ENCODE peak calls at places on chromosome 3, in five cellular contexts. One of them, this sample, is unnamed.

GRCh38 chr3:36776436-36776835 is 12.1 kb upstream of the DCLK3 start:
- DNase-seq in GM12878: no peak
- DNase-seq in IMR-90: no peak
- DNase-seq in astrocyte of the spinal cord: no peak
- DNase-seq in left lung: no peak
- DNase-seq in this sample: no peak

GRCh38 chr3:133547432-133548041 is 25.9 kb upstream of the CDV3 start:
- DNase-seq in GM12878: no peak
- DNase-seq in IMR-90: peak
- DNase-seq in astrocyte of the spinal cord: peak
- DNase-seq in left lung: peak
- DNase-seq in this sample: no peak

GRCh38 chr3:25664066-25664809 is 469 bp downstream of the TOP2B start:
- DNase-seq in GM12878: no peak
- DNase-seq in IMR-90: peak
- DNase-seq in astrocyte of the spinal cord: peak
- DNase-seq in left lung: peak
- DNase-seq in this sample: peak

GRCh38 chr3:196757876-196758739 is 18.5 kb downstream of the PAK2 start:
- DNase-seq in GM12878: no peak
- DNase-seq in IMR-90: peak
- DNase-seq in astrocyte of the spinal cord: peak
- DNase-seq in left lung: no peak
- DNase-seq in this sample: no peak

GRCh38 chr3:194304186-194304917 is 46.8 kb downstream of the CPN2 start:
- DNase-seq in GM12878: no peak
- DNase-seq in IMR-90: no peak
- DNase-seq in astrocyte of the spinal cord: no peak
- DNase-seq in left lung: no peak
- DNase-seq in this sample: no peak

GRCh38 chr3:171348121-171348520 is 112.1 kb downstream of the TNIK start:
- DNase-seq in GM12878: no peak
- DNase-seq in IMR-90: no peak
- DNase-seq in astrocyte of the spinal cord: peak
- DNase-seq in left lung: no peak
- DNase-seq in this sample: no peak

GRCh38 chr3:87175662-87176230 is 51.4 kb upstream of the CHMP2B start:
- DNase-seq in GM12878: no peak
- DNase-seq in IMR-90: no peak
- DNase-seq in astrocyte of the spinal cord: no peak
- DNase-seq in left lung: no peak
- DNase-seq in this sample: no peak

GRCh38 chr3:122011396-122011795 is 10.7 kb downstream of the ILDR1 start:
- DNase-seq in GM12878: no peak
- DNase-seq in IMR-90: no peak
- DNase-seq in astrocyte of the spinal cord: no peak
- DNase-seq in left lung: no peak
- DNase-seq in this sample: no peak

GRCh38 chr3:19885468-19885867 is 48.5 kb downstream of the EFHB start:
- DNase-seq in GM12878: no peak
- DNase-seq in IMR-90: peak
- DNase-seq in astrocyte of the spinal cord: peak
- DNase-seq in left lung: no peak
- DNase-seq in this sample: no peak

GRCh38 chr3:8777201-8777977 is 8.0 kb upstream of the OXTR start:
- DNase-seq in GM12878: no peak
- DNase-seq in IMR-90: peak
- DNase-seq in astrocyte of the spinal cord: no peak
- DNase-seq in left lung: no peak
- DNase-seq in this sample: no peak

GRCh38 chr3:158791259-158791920 is 10.5 kb upstream of the MFSD1 start:
- DNase-seq in GM12878: no peak
- DNase-seq in IMR-90: peak
- DNase-seq in astrocyte of the spinal cord: peak
- DNase-seq in left lung: no peak
- DNase-seq in this sample: no peak

GRCh38 chr3:127674099-127674792 is 1.5 kb downstream of the ABTB1 start:
- DNase-seq in GM12878: no peak
- DNase-seq in IMR-90: no peak
- DNase-seq in astrocyte of the spinal cord: no peak
- DNase-seq in left lung: peak
- DNase-seq in this sample: peak

GRCh38 chr3:47515864-47516319 is 2.4 kb upstream of the ELP6 start:
- DNase-seq in GM12878: no peak
- DNase-seq in IMR-90: no peak
- DNase-seq in astrocyte of the spinal cord: no peak
- DNase-seq in left lung: no peak
- DNase-seq in this sample: no peak

GRCh38 chr3:14369675-14370669 is 32.4 kb upstream of the SLC6A6 start:
- DNase-seq in GM12878: no peak
- DNase-seq in IMR-90: no peak
- DNase-seq in astrocyte of the spinal cord: no peak
- DNase-seq in left lung: peak
- DNase-seq in this sample: no peak
- TF ChIP-seq CTCF in GM12878: no peak
- TF ChIP-seq CTCF in IMR-90: no peak
- TF ChIP-seq CTCF in astrocyte of the spinal cord: no peak
- TF ChIP-seq CTCF in left lung: no peak
- TF ChIP-seq CTCF in this sample: no peak

GRCh38 chr3:13071695-13072094 is 1.5 kb downstream of the IQSEC1 start:
- DNase-seq in GM12878: no peak
- DNase-seq in IMR-90: no peak
- DNase-seq in astrocyte of the spinal cord: no peak
- DNase-seq in left lung: no peak
- DNase-seq in this sample: no peak
- H3K4me3 ChIP-seq in GM12878: peak
- H3K4me3 ChIP-seq in IMR-90: no peak
- H3K4me3 ChIP-seq in astrocyte of the spinal cord: no peak
- H3K4me3 ChIP-seq in left lung: no peak
- H3K4me3 ChIP-seq in this sample: no peak

GRCh38 chr3:12495749-12496452 is 11.6 kb downstream of the TSEN2 start:
- DNase-seq in GM12878: no peak
- DNase-seq in IMR-90: no peak
- DNase-seq in astrocyte of the spinal cord: no peak
- DNase-seq in left lung: no peak
- DNase-seq in this sample: no peak
- TF ChIP-seq CTCF in GM12878: no peak
- TF ChIP-seq CTCF in IMR-90: no peak
- TF ChIP-seq CTCF in astrocyte of the spinal cord: peak
- TF ChIP-seq CTCF in left lung: no peak
- TF ChIP-seq CTCF in this sample: no peak

GRCh38 chr3:63845215-63845614 is 18.4 kb downstream of the THOC7 start:
- DNase-seq in GM12878: no peak
- DNase-seq in IMR-90: no peak
- DNase-seq in astrocyte of the spinal cord: no peak
- DNase-seq in left lung: no peak
- DNase-seq in this sample: no peak

GRCh38 chr3:63849175-63849574 is 14.4 kb downstream of the THOC7 start:
- DNase-seq in GM12878: no peak
- DNase-seq in IMR-90: no peak
- DNase-seq in astrocyte of the spinal cord: no peak
- DNase-seq in left lung: no peak
- DNase-seq in this sample: no peak

GRCh38 chr3:63851287-63851686 is 12.3 kb downstream of the THOC7 start:
- DNase-seq in GM12878: no peak
- DNase-seq in IMR-90: no peak
- DNase-seq in astrocyte of the spinal cord: no peak
- DNase-seq in left lung: no peak
- DNase-seq in this sample: no peak

GRCh38 chr3:63853106-63853505 is 10.5 kb downstream of the THOC7 start:
- DNase-seq in GM12878: no peak
- DNase-seq in IMR-90: no peak
- DNase-seq in astrocyte of the spinal cord: no peak
- DNase-seq in left lung: no peak
- DNase-seq in this sample: no peak

DNA sequence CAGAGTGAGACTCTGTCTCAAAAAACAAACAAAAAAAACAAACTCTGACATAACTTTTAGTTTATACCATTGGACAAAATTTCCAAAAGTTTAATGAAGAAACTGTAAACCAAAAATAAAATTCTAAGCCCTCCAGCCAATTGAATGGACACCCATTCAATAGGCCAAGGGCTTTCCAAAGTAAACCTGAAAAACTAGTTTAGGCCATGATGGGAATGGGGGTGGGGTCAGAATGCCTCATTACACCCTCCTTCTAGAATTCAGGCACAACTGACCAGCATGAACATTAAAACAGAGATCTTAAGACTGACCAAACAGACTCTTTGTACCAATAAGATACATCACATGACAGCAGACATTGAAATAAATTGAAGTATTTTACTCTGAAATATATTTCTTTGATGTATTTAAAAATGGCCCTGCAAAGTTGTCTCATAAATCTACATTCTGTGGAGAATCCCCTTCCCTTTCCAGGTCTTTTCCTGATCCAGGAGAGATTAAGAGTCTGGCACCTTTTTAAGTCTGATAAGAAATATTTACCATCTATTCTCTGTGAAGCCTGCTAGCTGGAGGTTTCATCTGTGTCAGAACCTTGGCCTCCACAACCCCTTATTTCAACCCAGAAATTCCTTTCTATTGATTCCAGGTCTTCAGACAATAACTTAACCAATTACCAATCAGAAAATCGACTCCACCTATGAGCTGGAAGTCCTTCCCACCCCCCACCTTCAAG is 15.7 kb downstream of the THOC7 start:
- DNase-seq in GM12878: no peak
- DNase-seq in IMR-90: no peak
- DNase-seq in astrocyte of the spinal cord: no peak
- DNase-seq in left lung: no peak
- DNase-seq in this sample: no peak
- H3K4me3 ChIP-seq in GM12878: no peak
- H3K4me3 ChIP-seq in IMR-90: no peak
- H3K4me3 ChIP-seq in astrocyte of the spinal cord: no peak
- H3K4me3 ChIP-seq in left lung: no peak
- H3K4me3 ChIP-seq in this sample: no peak

DNA sequence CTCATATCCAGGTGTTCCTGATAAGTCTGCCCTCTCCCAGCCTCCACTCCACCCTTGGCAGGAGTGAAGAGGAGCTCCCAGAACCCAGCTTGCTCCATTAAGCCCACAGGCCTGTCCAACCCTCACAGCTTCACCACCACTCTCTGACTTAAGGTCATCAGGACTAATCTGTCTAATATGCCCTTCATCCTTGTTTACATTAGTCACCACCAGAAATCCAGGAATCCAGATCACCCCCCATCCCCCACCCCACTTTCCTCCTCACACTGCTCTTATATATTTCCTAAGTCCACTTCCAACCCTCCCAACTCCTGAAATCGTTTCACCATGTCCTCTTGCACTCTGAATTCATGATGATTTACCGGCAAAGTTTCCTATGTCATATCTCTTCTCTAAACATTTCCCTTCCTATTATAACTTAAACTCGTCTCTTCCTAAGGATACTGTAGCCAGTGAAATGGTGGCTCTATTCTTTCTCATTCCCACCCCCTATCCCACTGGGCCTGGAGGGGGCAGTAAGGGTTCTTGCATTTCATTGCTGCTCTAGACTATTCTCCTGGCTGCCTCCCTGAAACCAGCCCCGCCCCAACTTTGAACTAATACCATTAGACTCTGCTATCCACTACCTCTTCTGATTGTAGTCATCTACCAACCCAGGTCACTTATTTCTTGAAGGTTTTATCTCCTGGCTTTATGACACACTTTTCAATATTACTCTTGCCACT is 43.4 kb downstream of the PPP2R3A start:
- DNase-seq in GM12878: no peak
- DNase-seq in IMR-90: peak
- DNase-seq in astrocyte of the spinal cord: no peak
- DNase-seq in left lung: no peak
- DNase-seq in this sample: no peak
- TF ChIP-seq CTCF in GM12878: no peak
- TF ChIP-seq CTCF in IMR-90: no peak
- TF ChIP-seq CTCF in astrocyte of the spinal cord: no peak
- TF ChIP-seq CTCF in left lung: no peak
- TF ChIP-seq CTCF in this sample: no peak

GRCh38 chr3:28677581-28677980 is 329.0 kb upstream of the AZI2 start:
- DNase-seq in GM12878: no peak
- DNase-seq in IMR-90: no peak
- DNase-seq in astrocyte of the spinal cord: no peak
- DNase-seq in left lung: no peak
- DNase-seq in this sample: no peak

GRCh38 chr3:28674212-28674611 is 325.6 kb upstream of the AZI2 start:
- DNase-seq in GM12878: no peak
- DNase-seq in IMR-90: no peak
- DNase-seq in astrocyte of the spinal cord: no peak
- DNase-seq in left lung: no peak
- DNase-seq in this sample: no peak

GRCh38 chr3:28680050-28680449 is 331.4 kb upstream of the AZI2 start:
- DNase-seq in GM12878: no peak
- DNase-seq in IMR-90: no peak
- DNase-seq in astrocyte of the spinal cord: no peak
- DNase-seq in left lung: no peak
- DNase-seq in this sample: no peak

GRCh38 chr3:28682126-28682525 is 333.5 kb upstream of the AZI2 start:
- DNase-seq in GM12878: no peak
- DNase-seq in IMR-90: no peak
- DNase-seq in astrocyte of the spinal cord: no peak
- DNase-seq in left lung: no peak
- DNase-seq in this sample: no peak

DNA sequence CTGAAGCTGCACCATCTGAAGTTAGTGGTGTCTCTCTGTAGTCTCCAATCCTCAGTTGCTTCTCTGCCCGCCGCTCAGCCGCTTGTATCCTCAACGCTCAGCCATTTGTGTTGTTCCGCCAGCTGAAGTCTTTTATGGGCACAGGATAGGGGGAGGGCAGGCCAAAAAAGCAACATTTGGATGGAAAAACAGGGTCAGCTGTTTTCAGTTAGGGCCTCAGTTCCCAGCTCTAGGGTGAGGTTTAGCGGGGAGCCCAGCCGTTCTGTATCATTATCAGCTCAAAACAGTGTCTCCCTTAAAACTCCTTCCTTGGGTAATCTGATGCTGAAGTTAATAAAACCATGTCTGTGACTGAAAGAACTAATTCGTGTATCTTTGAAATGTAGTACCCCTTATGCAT is 329.5 kb upstream of the AZI2 start:
- DNase-seq in GM12878: no peak
- DNase-seq in IMR-90: no peak
- DNase-seq in astrocyte of the spinal cord: no peak
- DNase-seq in left lung: no peak
- DNase-seq in this sample: no peak
- H3K4me3 ChIP-seq in GM12878: no peak
- H3K4me3 ChIP-seq in IMR-90: no peak
- H3K4me3 ChIP-seq in astrocyte of the spinal cord: no peak
- H3K4me3 ChIP-seq in left lung: no peak
- H3K4me3 ChIP-seq in this sample: no peak

This sample was measured in CD8-positive, alpha-beta T cell.